ENCODE peak calls at places on chromosomes 6 and 20, in ten cellular contexts. Y, V, R, O, A, I, K, M, H and X are unnamed samples.

GRCh38 chr6:21201181-21201580 is 392.4 kb upstream of the SOX4 start:
- DNase-seq in Y (no peak), R (no peak), A (no peak), H (no peak), M (no peak), I (peak), V (no peak), K (no peak), O (no peak), X (peak)

GRCh38 chr6:63750400-63750799 is 114.8 kb downstream of the PHF3 start:
- DNase-seq in Y (no peak), H (no peak), M (no peak), V (no peak), R (no peak), I (no peak), A (no peak), O (no peak), K (no peak), X (no peak)

GRCh38 chr6:35139470-35139869 is 1.7 kb downstream of the TCP11 start:
- DNase-seq in I (no peak), R (no peak), K (no peak), V (no peak), O (no peak), H (no peak), M (no peak), Y (no peak), A (no peak), X (no peak)

GRCh38 chr6:24313477-24314141 is 44.2 kb downstream of the DCDC2 start:
- DNase-seq in I (no peak), H (no peak), M (no peak), V (peak), K (no peak), A (peak), R (no peak), Y (no peak), O (peak), X (no peak)

GRCh38 chr6:35299674-35300073 is 2.1 kb downstream of the DEF6 start:
- DNase-seq in O (no peak), K (no peak), A (no peak), I (no peak), R (peak), V (no peak), H (no peak), Y (peak), M (no peak), X (no peak)

GRCh38 chr6:99434702-99435530 is 9.8 kb upstream of the PNISR start:
- DNase-seq in V (no peak), Y (no peak), R (peak), A (peak), H (no peak), M (no peak), O (peak), K (no peak), I (no peak), X (peak)

GRCh38 chr20:23697947-23698346 is 9.1 kb upstream of the CST4 start:
- DNase-seq in O (no peak), V (no peak), M (no peak), I (no peak), H (peak), R (no peak), K (no peak), Y (no peak), A (no peak), X (no peak)

GRCh38 chr6:137043710-137044365 is 927 bp downstream of the IL20RA start:
- DNase-seq in A (peak), V (peak), H (no peak), O (peak), I (no peak), M (no peak), Y (peak), R (peak), K (no peak), X (peak)

GRCh38 chr20:39849664-39850063 is 839.4 kb downstream of the MAFB start:
- DNase-seq in A (peak), H (peak), K (no peak), R (peak), V (peak), Y (no peak), O (peak), M (no peak), I (peak), X (peak)

GRCh38 chr6:152598858-152599537 is 38.2 kb downstream of the SYNE1 start:
- DNase-seq in O (no peak), K (no peak), V (no peak), H (no peak), M (no peak), R (peak), I (no peak), A (peak), Y (no peak), X (peak)